ENCODE peak calls at places on chromosomes 3 and 15, in four cellular contexts. One of them, this sample, is unnamed.

GRCh38 chr15:75062706-75063105 is 39.3 kb downstream of the PPCDC start:
- DNase-seq in A549: no peak
- DNase-seq in GM12878: no peak
- DNase-seq in GM23338: no peak
- DNase-seq in this sample: no peak

GRCh38 chr3:154781595-154781994 is 298.5 kb upstream of the MME start:
- DNase-seq in GM12878: no peak
- DNase-seq in A549: no peak
- DNase-seq in GM23338: peak
- DNase-seq in this sample: no peak

GRCh38 chr3:194579091-194579606 is 54.1 kb downstream of the TMEM44 start:
- DNase-seq in GM23338: no peak
- DNase-seq in GM12878: no peak
- DNase-seq in A549: no peak
- DNase-seq in this sample: no peak

GRCh38 chr3:151881137-151881536 is 7.7 kb downstream of the SUCNR1 start:
- DNase-seq in GM23338: no peak
- DNase-seq in GM12878: no peak
- DNase-seq in A549: no peak
- DNase-seq in this sample: no peak

GRCh38 chr15:45198337-45199135 is 10.8 kb upstream of the SHF start:
- DNase-seq in A549: peak
- DNase-seq in GM12878: peak
- DNase-seq in GM23338: peak
- DNase-seq in this sample: peak

GRCh38 chr15:45637552-45638033 is 2.8 kb downstream of the SQOR start:
- DNase-seq in GM23338: no peak
- DNase-seq in A549: peak
- DNase-seq in GM12878: peak
- DNase-seq in this sample: no peak

GRCh38 chr3:4043867-4044575 is 244.8 kb downstream of the LRRN1 start:
- DNase-seq in GM12878: no peak
- DNase-seq in GM23338: no peak
- DNase-seq in A549: no peak
- DNase-seq in this sample: no peak

GRCh38 chr15:77527164-77527778 is 105.4 kb downstream of the LINGO1 start:
- DNase-seq in A549: no peak
- DNase-seq in GM12878: no peak
- DNase-seq in GM23338: peak
- DNase-seq in this sample: no peak

GRCh38 chr3:64011685-64012084 is 11.6 kb downstream of the PSMD6 start:
- DNase-seq in A549: no peak
- DNase-seq in GM23338: no peak
- DNase-seq in GM12878: no peak
- DNase-seq in this sample: no peak

GRCh38 chr3:171374661-171375285 is 85.4 kb downstream of the TNIK start:
- DNase-seq in A549: no peak
- DNase-seq in GM23338: no peak
- DNase-seq in GM12878: no peak
- DNase-seq in this sample: no peak

GRCh38 chr15:67931861-67932260 is 92.0 kb upstream of the RNU6-1 start:
- DNase-seq in A549: no peak
- DNase-seq in GM12878: no peak
- DNase-seq in GM23338: no peak
- DNase-seq in this sample: no peak

GRCh38 chr3:77915341-77915740 is 875.4 kb downstream of the ROBO2 start:
- DNase-seq in GM23338: no peak
- DNase-seq in GM12878: no peak
- DNase-seq in A549: no peak
- DNase-seq in this sample: no peak

GRCh38 chr3:149575213-149575961 is 82.4 kb downstream of the WWTR1 start:
- DNase-seq in GM12878: no peak
- DNase-seq in GM23338: no peak
- DNase-seq in A549: peak
- DNase-seq in this sample: peak

GRCh38 chr3:52388933-52389332 is 56.0 kb downstream of the SEMA3G start:
- DNase-seq in GM12878: no peak
- DNase-seq in A549: no peak
- DNase-seq in GM23338: peak
- DNase-seq in this sample: no peak

GRCh38 chr3:192904632-192905289 is 12.9 kb downstream of the MB21D2 start:
- DNase-seq in GM12878: no peak
- DNase-seq in GM23338: no peak
- DNase-seq in A549: no peak
- DNase-seq in this sample: no peak

GRCh38 chr3:125652349-125652748 is 57.1 kb upstream of the OSBPL11 start:
- DNase-seq in GM23338: no peak
- DNase-seq in GM12878: no peak
- DNase-seq in A549: no peak
- DNase-seq in this sample: no peak

GRCh38 chr3:71130516-71131384 is 452.8 kb downstream of the FOXP1 start:
- DNase-seq in GM23338: peak
- DNase-seq in GM12878: no peak
- DNase-seq in A549: no peak
- DNase-seq in this sample: no peak
- TF ChIP-seq REST in GM23338: no peak
- TF ChIP-seq REST in GM12878: no peak
- TF ChIP-seq REST in A549: no peak
- TF ChIP-seq REST in this sample: no peak

GRCh38 chr3:12279591-12280326 is 9.1 kb upstream of the PPARG start:
- DNase-seq in A549: no peak
- DNase-seq in GM23338: no peak
- DNase-seq in GM12878: no peak
- DNase-seq in this sample: no peak
- TF ChIP-seq REST in A549: no peak
- TF ChIP-seq REST in GM23338: no peak
- TF ChIP-seq REST in GM12878: no peak
- TF ChIP-seq REST in this sample: no peak

DNA sequence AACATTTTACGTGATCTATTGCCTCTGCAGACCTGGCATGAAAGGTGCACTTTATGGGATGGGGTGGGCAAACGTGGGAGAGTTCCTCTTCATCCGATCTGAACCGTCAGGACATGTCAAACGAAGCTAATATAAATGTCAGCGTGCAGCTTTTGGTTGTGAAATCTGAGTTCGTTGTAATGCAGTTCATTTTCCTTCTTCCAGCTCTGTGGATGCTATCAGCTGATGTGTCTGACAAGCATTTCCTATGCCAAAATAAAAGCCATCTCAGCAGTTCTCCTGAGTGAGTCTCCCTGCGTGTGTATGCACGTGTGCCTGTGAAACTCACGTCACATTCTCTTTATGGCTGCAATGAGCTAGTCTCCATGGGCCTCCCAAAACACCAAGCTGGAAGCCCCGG is 512.3 kb downstream of the MCTP2 start:
- DNase-seq in GM23338: no peak
- DNase-seq in A549: no peak
- DNase-seq in GM12878: no peak
- DNase-seq in this sample: no peak
- TF ChIP-seq REST in GM23338: no peak
- TF ChIP-seq REST in A549: no peak
- TF ChIP-seq REST in GM12878: no peak
- TF ChIP-seq REST in this sample: no peak

GRCh38 chr3:55897573-55898224 is 410.6 kb upstream of the WNT5A start:
- DNase-seq in GM12878: no peak
- DNase-seq in GM23338: peak
- DNase-seq in A549: no peak
- DNase-seq in this sample: no peak
- TF ChIP-seq REST in GM12878: no peak
- TF ChIP-seq REST in GM23338: no peak
- TF ChIP-seq REST in A549: no peak
- TF ChIP-seq REST in this sample: no peak